ENCODE peak calls at places on chromosomes 5 and 9, in five cellular contexts. One of them, this sample, is unnamed.

GRCh38 chr5:6483880-6484382 is 35.3 kb downstream of the UBE2QL1 start:
- DNase-seq in stomach: peak
- DNase-seq in K562: no peak
- DNase-seq in HepG2: no peak
- DNase-seq in SK-N-SH: no peak
- DNase-seq in this sample: no peak

GRCh38 chr5:148620696-148621095 is 33.6 kb downstream of the HTR4 start:
- DNase-seq in stomach: no peak
- DNase-seq in K562: peak
- DNase-seq in HepG2: no peak
- DNase-seq in SK-N-SH: no peak
- DNase-seq in this sample: no peak

GRCh38 chr5:155530046-155530445 is 516.5 kb downstream of the KIF4B start:
- DNase-seq in stomach: no peak
- DNase-seq in K562: no peak
- DNase-seq in HepG2: no peak
- DNase-seq in SK-N-SH: peak
- DNase-seq in this sample: no peak

GRCh38 chr5:157744055-157745011 is 821 bp downstream of the LSM11 start:
- DNase-seq in stomach: no peak
- DNase-seq in K562: peak
- DNase-seq in HepG2: no peak
- DNase-seq in SK-N-SH: peak
- DNase-seq in this sample: no peak

GRCh38 chr5:58235279-58235678 is 224.6 kb downstream of the PLK2 start:
- DNase-seq in stomach: no peak
- DNase-seq in K562: no peak
- DNase-seq in HepG2: no peak
- DNase-seq in SK-N-SH: no peak
- DNase-seq in this sample: no peak

GRCh38 chr5:9927521-9927997 is 297.4 kb upstream of the TAS2R1 start:
- DNase-seq in stomach: no peak
- DNase-seq in K562: no peak
- DNase-seq in HepG2: no peak
- DNase-seq in SK-N-SH: no peak
- DNase-seq in this sample: no peak

GRCh38 chr9:131823701-131824146 is 83.8 kb upstream of the RAPGEF1 start:
- DNase-seq in stomach: no peak
- DNase-seq in K562: no peak
- DNase-seq in HepG2: no peak
- DNase-seq in SK-N-SH: no peak
- DNase-seq in this sample: no peak

GRCh38 chr5:177366528-177367322 is 9.0 kb downstream of the RGS14 start:
- DNase-seq in stomach: peak
- DNase-seq in K562: peak
- DNase-seq in HepG2: peak
- DNase-seq in SK-N-SH: peak
- DNase-seq in this sample: peak

GRCh38 chr5:176700239-176700847 is 53.1 kb downstream of the TSPAN17 start:
- DNase-seq in stomach: no peak
- DNase-seq in K562: peak
- DNase-seq in HepG2: no peak
- DNase-seq in SK-N-SH: peak
- DNase-seq in this sample: no peak

GRCh38 chr5:126002222-126002897 is 420.8 kb upstream of the GRAMD2B start:
- DNase-seq in stomach: peak
- DNase-seq in K562: no peak
- DNase-seq in HepG2: no peak
- DNase-seq in SK-N-SH: no peak
- DNase-seq in this sample: no peak

GRCh38 chr5:175750476-175751080 is 92.7 kb downstream of the HRH2 start:
- DNase-seq in stomach: no peak
- DNase-seq in K562: no peak
- DNase-seq in HepG2: no peak
- DNase-seq in SK-N-SH: peak
- DNase-seq in this sample: no peak

GRCh38 chr9:116555102-116555501 is 132.0 kb upstream of the TRIM32 start:
- DNase-seq in stomach: no peak
- DNase-seq in K562: no peak
- DNase-seq in HepG2: no peak
- DNase-seq in SK-N-SH: no peak
- DNase-seq in this sample: no peak

GRCh38 chr5:61159841-61160240 is 2.4 kb downstream of the SMIM15 start:
- DNase-seq in stomach: no peak
- DNase-seq in K562: peak
- DNase-seq in HepG2: no peak
- DNase-seq in SK-N-SH: no peak
- DNase-seq in this sample: no peak

GRCh38 chr5:31921852-31922305 is 252.2 kb downstream of the GOLPH3 start:
- DNase-seq in stomach: no peak
- DNase-seq in K562: no peak
- DNase-seq in HepG2: no peak
- DNase-seq in SK-N-SH: no peak
- DNase-seq in this sample: no peak

GRCh38 chr9:87878930-87879603 is 3.6 kb upstream of the SPATA31E1 start:
- DNase-seq in stomach: no peak
- DNase-seq in K562: peak
- DNase-seq in HepG2: no peak
- DNase-seq in SK-N-SH: no peak
- DNase-seq in this sample: no peak

GRCh38 chr5:72241346-72242003 is 78.6 kb downstream of the MRPS27 start:
- DNase-seq in stomach: no peak
- DNase-seq in K562: no peak
- DNase-seq in HepG2: peak
- DNase-seq in SK-N-SH: no peak
- DNase-seq in this sample: no peak

GRCh38 chr5:19002111-19002510 is 985.9 kb downstream of the CDH18 start:
- DNase-seq in stomach: no peak
- DNase-seq in K562: no peak
- DNase-seq in HepG2: no peak
- DNase-seq in SK-N-SH: no peak
- DNase-seq in this sample: no peak

GRCh38 chr5:32814620-32815019 is 103.5 kb downstream of the NPR3 start:
- DNase-seq in stomach: no peak
- DNase-seq in K562: no peak
- DNase-seq in HepG2: no peak
- DNase-seq in SK-N-SH: no peak
- DNase-seq in this sample: no peak

GRCh38 chr9:134632329-134632728 is 9.3 kb upstream of the COL5A1 start:
- DNase-seq in stomach: no peak
- DNase-seq in K562: no peak
- DNase-seq in HepG2: no peak
- DNase-seq in SK-N-SH: no peak
- DNase-seq in this sample: no peak

GRCh38 chr5:59577485-59577884 is 316.0 kb downstream of the PDE4D start:
- DNase-seq in stomach: no peak
- DNase-seq in K562: no peak
- DNase-seq in HepG2: no peak
- DNase-seq in SK-N-SH: no peak
- DNase-seq in this sample: no peak

GRCh38 chr5:14143843-14144585 is 872 bp downstream of the TRIO start:
- DNase-seq in stomach: peak
- DNase-seq in K562: peak
- DNase-seq in HepG2: no peak
- DNase-seq in SK-N-SH: peak
- DNase-seq in this sample: peak

GRCh38 chr5:14141764-14142163 is 1.4 kb upstream of the TRIO start:
- DNase-seq in stomach: no peak
- DNase-seq in K562: no peak
- DNase-seq in HepG2: no peak
- DNase-seq in SK-N-SH: no peak
- DNase-seq in this sample: no peak

GRCh38 chr5:14143509-14143842 is 334 bp downstream of the TRIO start:
- DNase-seq in stomach: no peak
- DNase-seq in K562: no peak
- DNase-seq in HepG2: no peak
- DNase-seq in SK-N-SH: no peak
- DNase-seq in this sample: no peak

GRCh38 chr5:14142202-14142855 is 813 bp upstream of the TRIO start:
- DNase-seq in stomach: no peak
- DNase-seq in K562: no peak
- DNase-seq in HepG2: no peak
- DNase-seq in SK-N-SH: no peak
- DNase-seq in this sample: no peak

GRCh38 chr5:14142856-14143508 is at the start of gene TRIO:
- DNase-seq in stomach: peak
- DNase-seq in K562: peak
- DNase-seq in HepG2: peak
- DNase-seq in SK-N-SH: peak
- DNase-seq in this sample: peak
- TF ChIP-seq POLR2AphosphoS5 in stomach: peak
- TF ChIP-seq POLR2AphosphoS5 in K562: no peak
- TF ChIP-seq POLR2AphosphoS5 in HepG2: peak
- TF ChIP-seq POLR2AphosphoS5 in SK-N-SH: peak
- TF ChIP-seq POLR2AphosphoS5 in this sample: no peak

GRCh38 chr9:19161257-19162025 is 34.1 kb upstream of the PLIN2 start:
- DNase-seq in stomach: peak
- DNase-seq in K562: peak
- DNase-seq in HepG2: peak
- DNase-seq in SK-N-SH: no peak
- DNase-seq in this sample: no peak
- TF ChIP-seq EP300 in stomach: no peak
- TF ChIP-seq EP300 in K562: peak
- TF ChIP-seq EP300 in HepG2: peak
- TF ChIP-seq EP300 in SK-N-SH: peak
- TF ChIP-seq EP300 in this sample: peak

GRCh38 chr9:109742759-109743388 is 37.1 kb upstream of the PALM2AKAP2 start:
- DNase-seq in stomach: no peak
- DNase-seq in K562: no peak
- DNase-seq in HepG2: no peak
- DNase-seq in SK-N-SH: no peak
- DNase-seq in this sample: no peak

GRCh38 chr9:109739760-109740159 is 40.2 kb upstream of the PALM2AKAP2 start:
- DNase-seq in stomach: no peak
- DNase-seq in K562: no peak
- DNase-seq in HepG2: peak
- DNase-seq in SK-N-SH: no peak
- DNase-seq in this sample: no peak

GRCh38 chr9:109751253-109751652 is 28.7 kb upstream of the PALM2AKAP2 start:
- DNase-seq in stomach: no peak
- DNase-seq in K562: no peak
- DNase-seq in HepG2: peak
- DNase-seq in SK-N-SH: no peak
- DNase-seq in this sample: no peak

DNA sequence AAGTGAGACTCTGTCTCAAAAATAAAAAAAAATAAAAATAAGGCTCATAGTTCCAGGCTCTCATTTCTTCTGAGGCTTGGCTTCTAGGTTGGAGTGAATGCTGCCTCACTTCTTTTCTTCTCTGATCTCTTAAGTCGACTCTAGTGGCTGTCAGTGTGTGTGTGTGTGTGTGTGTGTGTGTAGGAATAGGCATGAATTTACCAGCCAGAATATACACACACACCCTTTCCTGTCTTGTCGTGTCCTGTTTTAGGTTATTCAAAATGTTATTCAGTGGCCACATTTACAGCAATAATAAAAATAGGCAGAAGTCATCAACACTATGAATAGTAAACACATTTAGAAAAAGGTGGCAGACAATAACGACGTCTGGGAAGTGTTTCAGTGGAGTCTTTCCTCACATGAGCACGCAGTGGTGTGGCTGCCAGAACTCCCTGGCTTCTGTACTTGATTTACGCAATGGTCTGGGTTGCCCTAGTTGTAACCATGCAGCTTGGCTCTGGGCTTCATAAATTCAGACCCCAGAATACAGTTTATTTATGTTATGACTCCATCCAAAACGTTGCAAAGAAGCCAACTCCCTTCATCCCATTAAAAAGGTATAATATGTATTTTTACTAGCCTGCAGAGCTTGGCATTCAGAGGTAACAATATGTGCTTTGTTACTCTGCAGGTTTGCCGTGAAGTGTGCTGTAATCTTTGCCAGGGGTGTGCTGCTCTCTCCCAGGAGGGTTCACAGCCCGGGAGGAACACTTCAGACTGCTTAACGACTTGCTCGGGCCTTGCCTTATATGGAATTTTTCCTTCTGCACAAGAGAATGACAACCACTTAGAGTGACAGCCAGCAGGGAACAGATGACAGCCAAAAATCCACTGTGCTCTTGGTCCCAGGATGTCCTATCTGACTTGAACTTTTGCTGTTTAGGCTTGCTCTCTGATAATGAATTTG is 34.4 kb upstream of the PALM2AKAP2 start:
- DNase-seq in stomach: no peak
- DNase-seq in K562: no peak
- DNase-seq in HepG2: no peak
- DNase-seq in SK-N-SH: no peak
- DNase-seq in this sample: no peak
- TF ChIP-seq POLR2AphosphoS5 in stomach: no peak
- TF ChIP-seq POLR2AphosphoS5 in K562: no peak
- TF ChIP-seq POLR2AphosphoS5 in HepG2: no peak
- TF ChIP-seq POLR2AphosphoS5 in SK-N-SH: no peak
- TF ChIP-seq POLR2AphosphoS5 in this sample: no peak

GRCh38 chr9:76377791-76378190 is 16.4 kb downstream of the RFK start:
- DNase-seq in stomach: no peak
- DNase-seq in K562: no peak
- DNase-seq in HepG2: no peak
- DNase-seq in SK-N-SH: no peak
- DNase-seq in this sample: no peak

GRCh38 chr9:76373777-76374474 is 20.3 kb downstream of the RFK start:
- DNase-seq in stomach: no peak
- DNase-seq in K562: no peak
- DNase-seq in HepG2: no peak
- DNase-seq in SK-N-SH: no peak
- DNase-seq in this sample: no peak

GRCh38 chr9:76372345-76372744 is 21.9 kb downstream of the RFK start:
- DNase-seq in stomach: no peak
- DNase-seq in K562: no peak
- DNase-seq in HepG2: no peak
- DNase-seq in SK-N-SH: no peak
- DNase-seq in this sample: no peak

GRCh38 chr9:76373173-76373771 is 21.0 kb downstream of the RFK start:
- DNase-seq in stomach: peak
- DNase-seq in K562: no peak
- DNase-seq in HepG2: peak
- DNase-seq in SK-N-SH: no peak
- DNase-seq in this sample: peak

DNA sequence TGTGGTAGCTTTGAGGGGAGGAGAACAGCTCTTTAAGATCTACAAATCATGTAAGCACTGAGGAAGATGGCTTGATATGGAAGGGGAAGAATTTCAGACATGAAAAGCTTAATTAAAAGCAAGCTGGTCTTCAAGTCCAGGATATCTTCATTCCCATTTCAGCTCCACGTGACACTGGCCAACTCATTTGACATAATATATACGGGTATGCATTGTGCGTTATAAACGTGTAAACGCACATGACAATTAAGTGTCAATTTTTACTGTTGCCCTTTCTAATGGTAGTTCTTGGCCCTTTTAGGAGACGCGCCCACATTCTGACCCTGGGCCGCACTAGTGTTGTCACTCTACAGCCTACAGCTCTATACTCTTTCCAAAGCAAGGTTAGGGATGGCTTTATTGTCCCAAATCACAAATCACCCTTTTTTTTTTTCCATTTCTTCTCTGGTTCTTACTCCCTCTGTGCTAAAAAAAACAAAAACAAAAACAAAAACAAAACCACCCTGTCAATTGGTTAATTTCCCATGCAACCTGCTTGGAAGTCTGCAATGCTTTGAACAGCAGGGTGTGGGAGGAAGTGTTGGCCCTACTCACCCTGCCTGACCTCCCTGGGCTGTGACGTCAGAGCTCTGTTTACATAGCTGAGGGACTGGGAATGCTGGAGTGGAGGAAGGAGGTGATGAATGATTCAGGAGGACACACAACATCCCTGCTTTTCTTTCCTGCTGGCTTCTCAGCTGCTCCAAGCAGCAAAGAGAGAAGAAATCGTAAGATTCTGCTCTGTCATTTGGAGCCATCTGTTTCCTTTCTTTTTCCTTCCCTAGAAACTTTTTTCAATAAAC is 19.3 kb downstream of the RFK start:
- DNase-seq in stomach: peak
- DNase-seq in K562: peak
- DNase-seq in HepG2: peak
- DNase-seq in SK-N-SH: no peak
- DNase-seq in this sample: no peak
- TF ChIP-seq EP300 in stomach: no peak
- TF ChIP-seq EP300 in K562: peak
- TF ChIP-seq EP300 in HepG2: peak
- TF ChIP-seq EP300 in SK-N-SH: no peak
- TF ChIP-seq EP300 in this sample: no peak

This sample was measured in upper lobe of left lung.